ENCODE peak calls at places on chromosomes 16 and 17, in six cellular contexts. H, L, I, A, G and V are unnamed samples.

GRCh38 chr16:74107795-74108610 is 188.6 kb upstream of the PSMD7 start:
- DNase-seq in H (peak), L (peak), I (no peak), A (peak), G (peak), V (no peak)

GRCh38 chr17:69320908-69321238 is 6.1 kb downstream of the ABCA5 start:
- DNase-seq in H (no peak), L (no peak), I (no peak), A (no peak), G (no peak), V (no peak)

GRCh38 chr17:48577946-48578615 is at the start of gene HOXB4:
- DNase-seq in H (peak), L (no peak), I (no peak), A (peak), G (no peak), V (peak)

GRCh38 chr17:38469875-38470274 is 41.6 kb downstream of the ARHGAP23 start:
- DNase-seq in H (no peak), L (no peak), I (no peak), A (peak), G (no peak), V (peak)

GRCh38 chr17:50184611-50185398 is 16.6 kb downstream of the COL1A1 start:
- DNase-seq in H (no peak), L (peak), I (peak), A (no peak), G (peak), V (peak)

GRCh38 chr16:67396159-67396774 is 3.0 kb upstream of the TPPP3 start:
- DNase-seq in H (no peak), L (peak), I (peak), A (peak), G (peak), V (peak)

GRCh38 chr16:87328846-87329245 is 11.7 kb upstream of the C16orf95 start:
- DNase-seq in H (no peak), L (no peak), I (no peak), A (no peak), G (peak), V (no peak)

GRCh38 chr17:31629696-31630470 is 229.2 kb downstream of the COPRS start:
- DNase-seq in H (no peak), L (no peak), I (peak), A (no peak), G (no peak), V (no peak)

GRCh38 chr17:74930535-74931036 is 5.1 kb upstream of the OTOP3 start:
- DNase-seq in H (no peak), L (no peak), I (no peak), A (no peak), G (no peak), V (no peak)

GRCh38 chr16:30535106-30535776 is 583 bp upstream of the ZNF747 start:
- DNase-seq in H (peak), L (no peak), I (peak), A (peak), G (no peak), V (no peak)

GRCh38 chr16:84368327-84368996 is at the start of gene ATP2C2:
- DNase-seq in H (no peak), L (no peak), I (no peak), A (no peak), G (peak), V (no peak)

GRCh38 chr17:2222901-2223616 is 80.5 kb downstream of the SMG6 start:
- DNase-seq in H (peak), L (no peak), I (no peak), A (peak), G (no peak), V (peak)

GRCh38 chr16:53780051-53780450 is 76.1 kb downstream of the FTO start:
- DNase-seq in H (no peak), L (no peak), I (no peak), A (no peak), G (no peak), V (no peak)

GRCh38 chr17:40093580-40094201 is 6.7 kb downstream of the NR1D1 start:
- DNase-seq in H (no peak), L (no peak), I (no peak), A (no peak), G (no peak), V (no peak)

GRCh38 chr16:1152651-1153259 is at the start of gene CACNA1H:
- DNase-seq in H (peak), L (no peak), I (peak), A (no peak), G (peak), V (no peak)